ENCODE peak calls at places on chromosomes 5 and 9, in five cellular contexts. One of them, this sample, is unnamed.

GRCh38 chr5:116842514-116842924 is 267.9 kb upstream of the SEMA6A start:
- DNase-seq in lower lobe of right lung: no peak
- DNase-seq in Kasumi-1: no peak
- DNase-seq in ovary: no peak
- DNase-seq in fibroblast of mammary gland: no peak
- DNase-seq in this sample: no peak

GRCh38 chr9:99544526-99544925 is 277.2 kb upstream of the NR4A3 start:
- DNase-seq in fibroblast of mammary gland: no peak
- DNase-seq in ovary: no peak
- DNase-seq in lower lobe of right lung: no peak
- DNase-seq in Kasumi-1: no peak
- DNase-seq in this sample: no peak

GRCh38 chr9:37342493-37342892 is 80.0 kb upstream of the GRHPR start:
- DNase-seq in fibroblast of mammary gland: no peak
- DNase-seq in Kasumi-1: no peak
- DNase-seq in ovary: no peak
- DNase-seq in lower lobe of right lung: no peak
- DNase-seq in this sample: no peak

GRCh38 chr5:133469846-133470245 is 142.5 kb downstream of the FSTL4 start:
- DNase-seq in Kasumi-1: no peak
- DNase-seq in ovary: no peak
- DNase-seq in fibroblast of mammary gland: no peak
- DNase-seq in lower lobe of right lung: no peak
- DNase-seq in this sample: no peak

GRCh38 chr5:108727154-108727638 is 20.5 kb upstream of the FER start:
- DNase-seq in fibroblast of mammary gland: peak
- DNase-seq in lower lobe of right lung: peak
- DNase-seq in Kasumi-1: peak
- DNase-seq in ovary: no peak
- DNase-seq in this sample: no peak

GRCh38 chr9:76374702-76375543 is 19.3 kb downstream of the RFK start:
- DNase-seq in fibroblast of mammary gland: peak
- DNase-seq in lower lobe of right lung: peak
- DNase-seq in ovary: peak
- DNase-seq in Kasumi-1: no peak
- DNase-seq in this sample: no peak

GRCh38 chr5:94025788-94026473 is 284.5 kb upstream of the POU5F2 start:
- DNase-seq in lower lobe of right lung: no peak
- DNase-seq in Kasumi-1: no peak
- DNase-seq in ovary: no peak
- DNase-seq in fibroblast of mammary gland: no peak
- DNase-seq in this sample: no peak

GRCh38 chr9:100595391-100596199 is 17.7 kb downstream of the CAVIN4 start:
- DNase-seq in lower lobe of right lung: no peak
- DNase-seq in ovary: no peak
- DNase-seq in fibroblast of mammary gland: peak
- DNase-seq in Kasumi-1: peak
- DNase-seq in this sample: peak

GRCh38 chr5:35303152-35303551 is 72.9 kb upstream of the PRLR start:
- DNase-seq in lower lobe of right lung: no peak
- DNase-seq in Kasumi-1: no peak
- DNase-seq in fibroblast of mammary gland: no peak
- DNase-seq in ovary: no peak
- DNase-seq in this sample: no peak

GRCh38 chr5:122130152-122130551 is 806 bp downstream of the ZNF474 start:
- DNase-seq in fibroblast of mammary gland: no peak
- DNase-seq in Kasumi-1: no peak
- DNase-seq in lower lobe of right lung: no peak
- DNase-seq in ovary: no peak
- DNase-seq in this sample: no peak

GRCh38 chr9:124493794-124494479 is 13.3 kb downstream of the NR5A1 start:
- DNase-seq in fibroblast of mammary gland: no peak
- DNase-seq in lower lobe of right lung: no peak
- DNase-seq in Kasumi-1: no peak
- DNase-seq in ovary: no peak
- DNase-seq in this sample: no peak

GRCh38 chr9:111399211-111399739 is 69.3 kb upstream of the OR2K2 start:
- DNase-seq in ovary: no peak
- DNase-seq in Kasumi-1: no peak
- DNase-seq in fibroblast of mammary gland: no peak
- DNase-seq in lower lobe of right lung: no peak
- DNase-seq in this sample: no peak

This sample was measured in occipital lobe.